ENCODE peak calls at places on chromosome 12, in seven cellular contexts. X is tibial artery, W is B cell, C is fibroblast of pulmonary artery, V is AG04449, F is heart left ventricle, Q is choroid plexus epithelial cell. B is an unnamed sample.
A peak's percentile ranks its signal among the peaks of the same experiment; 100 is the strongest.

GRCh38 chr12:89461649-89462612 is 62.7 kb downstream of the GALNT4 start:
- DNase-seq in V (no peak), X (no peak), F (no peak), W (peak; percentile 58), C (peak; percentile 88), Q (peak; percentile 91), B (peak; percentile 52)

GRCh38 chr12:69015831-69016230 is 82.9 kb upstream of the CPM start:
- DNase-seq in W (no peak), F (no peak), X (no peak), V (no peak), C (no peak), Q (no peak), B (no peak)

GRCh38 chr12:114623737-114624136 is 60.2 kb downstream of the TBX3 start:
- DNase-seq in C (no peak), F (no peak), V (no peak), Q (peak; percentile 6), X (no peak), W (no peak), B (no peak)

GRCh38 chr12:50285253-50285652 is 1.9 kb upstream of the LIMA1 start:
- DNase-seq in C (no peak), Q (no peak), F (no peak), W (no peak), V (no peak), X (no peak), B (no peak)

GRCh38 chr12:67986632-67987031 is 2.6 kb upstream of the IFNG-AS1 start:
- DNase-seq in C (no peak), Q (no peak), W (no peak), V (no peak), X (no peak), F (no peak), B (no peak)

GRCh38 chr12:79964100-79964627 is 29.3 kb upstream of the PPP1R12A start:
- DNase-seq in Q (no peak), C (no peak), V (no peak), X (no peak), F (no peak), W (no peak), B (no peak)

GRCh38 chr12:113461666-113462065 is 10.0 kb downstream of the LHX5 start:
- DNase-seq in X (no peak), V (no peak), F (no peak), C (peak; percentile 23), W (no peak), Q (peak; percentile 26), B (no peak)

GRCh38 chr12:102522768-102523167 is 42.4 kb upstream of the IGF1 start:
- DNase-seq in V (no peak), X (no peak), W (no peak), C (no peak), Q (no peak), F (no peak), B (no peak)

GRCh38 chr12:128567730-128568129 is 256.0 kb downstream of the SLC15A4 start:
- DNase-seq in Q (no peak), C (no peak), V (no peak), X (no peak), F (no peak), W (no peak), B (no peak)

GRCh38 chr12:95838125-95838524 is 20.6 kb upstream of the SNRPF start:
- DNase-seq in W (no peak), X (no peak), V (no peak), F (no peak), C (no peak), Q (peak; percentile 81), B (peak; percentile 63)

GRCh38 chr12:91622981-91623380 is 440.4 kb upstream of the DCN start:
- DNase-seq in V (no peak), W (no peak), X (no peak), C (no peak), F (no peak), Q (no peak), B (no peak)

GRCh38 chr12:103928736-103929050 is 1.5 kb upstream of the HSP90B1 start:
- DNase-seq in V (no peak), W (peak; percentile 81), C (no peak), X (peak; percentile 47), F (no peak), Q (no peak), B (no peak)
- TF ChIP-seq CTCF in V (no peak), W (no peak), C (no peak), X (no peak), F (no peak), Q (no peak), B (no peak)

GRCh38 chr12:6570264-6570887 is 2.3 kb upstream of the NOP2 start:
- DNase-seq in X (no peak), C (peak; percentile 41), F (no peak), V (no peak), Q (peak; percentile 52), W (peak; percentile 58), B (no peak)

GRCh38 chr12:6569312-6569711 is 1.2 kb upstream of the NOP2 start:
- DNase-seq in Q (no peak), W (no peak), X (no peak), V (no peak), C (no peak), F (no peak), B (no peak)

GRCh38 chr12:6569786-6570185 is 1.7 kb upstream of the NOP2 start:
- DNase-seq in C (no peak), F (no peak), Q (no peak), X (no peak), V (no peak), W (no peak), B (no peak)

GRCh38 chr12:6567112-6567680 is 895 bp downstream of the NOP2 start:
- DNase-seq in X (no peak), Q (no peak), F (no peak), C (peak; percentile 10), W (no peak), V (no peak), B (no peak)

GRCh38 chr12:6567824-6568617 is at the start of gene NOP2:
- DNase-seq in F (peak; percentile 96), Q (peak; percentile 90), V (no peak), X (peak; percentile 89), W (peak; percentile 91), C (peak; percentile 89), B (peak; percentile 66)
- TF ChIP-seq CTCF in F (peak; percentile 13), Q (no peak), V (no peak), X (peak; percentile 4), W (no peak), C (no peak), B (no peak)

GRCh38 chr12:6336859-6337744 is 4.8 kb downstream of the TNFRSF1A start:
- DNase-seq in Q (no peak), W (peak; percentile 40), F (peak; percentile 68), X (no peak), C (peak; percentile 49), V (no peak), B (no peak)

GRCh38 chr12:6336079-6336858 is 5.6 kb downstream of the TNFRSF1A start:
- DNase-seq in Q (peak; percentile 99), V (peak; percentile 96), F (peak; percentile 95), C (peak; percentile 100), W (no peak), X (peak; percentile 95), B (peak; percentile 100)

GRCh38 chr12:6334359-6334758 is 7.5 kb downstream of the TNFRSF1A start:
- DNase-seq in V (no peak), F (no peak), W (no peak), C (no peak), X (no peak), Q (no peak), B (no peak)

GRCh38 chr12:6334940-6335450 is 6.9 kb downstream of the TNFRSF1A start:
- DNase-seq in W (no peak), X (no peak), F (no peak), Q (peak; percentile 57), C (no peak), V (no peak), B (no peak)

GRCh38 chr12:6335451-6336078 is 6.3 kb downstream of the TNFRSF1A start:
- DNase-seq in F (peak; percentile 87), W (peak; percentile 73), C (peak; percentile 87), V (no peak), X (peak; percentile 85), Q (peak; percentile 90), B (no peak)
- TF ChIP-seq CTCF in F (peak; percentile 59), W (peak; percentile 57), C (peak; percentile 60), V (peak; percentile 86), X (peak; percentile 45), Q (peak; percentile 72), B (peak; percentile 71)

GRCh38 chr12:53589915-53590314 is 36.3 kb downstream of the ATF7 start:
- DNase-seq in V (no peak), C (no peak), Q (no peak), F (no peak), X (no peak), W (no peak), B (no peak)
- TF ChIP-seq CTCF in V (no peak), C (no peak), Q (no peak), F (no peak), X (no peak), W (no peak), B (no peak)